ENCODE peak calls at places on chromosomes 5 and 9, in four cellular contexts. H, C, T and E are unnamed samples.

GRCh38 chr9:112006361-112007020 is 109.9 kb downstream of the UGCG start:
- DNase-seq in H (no peak), T (no peak), C (no peak), E (no peak)

GRCh38 chr9:113589890-113590289 is 126.4 kb downstream of the RGS3 start:
- DNase-seq in H (no peak), T (no peak), C (no peak), E (no peak)

GRCh38 chr9:120901704-120902103 is 24.7 kb upstream of the PHF19 start:
- DNase-seq in T (no peak), C (no peak), H (no peak), E (no peak)

GRCh38 chr5:33810491-33811120 is 81.2 kb downstream of the ADAMTS12 start:
- DNase-seq in C (no peak), T (no peak), H (no peak), E (no peak)

GRCh38 chr9:120891255-120891954 is 14.4 kb upstream of the PHF19 start:
- DNase-seq in H (no peak), T (no peak), C (no peak), E (no peak)

GRCh38 chr5:51380603-51381207 is 2.5 kb upstream of the ISL1 start:
- DNase-seq in H (no peak), T (peak; percentile 32), C (no peak), E (no peak)

GRCh38 chr5:38466444-38467189 is 89.8 kb downstream of the LIFR start:
- DNase-seq in H (no peak), T (no peak), C (peak; percentile 97), E (no peak)

GRCh38 chr5:107005653-107006052 is 665.1 kb downstream of the EFNA5 start:
- DNase-seq in T (no peak), C (no peak), H (no peak), E (no peak)

GRCh38 chr5:1321576-1321975 is 23.3 kb downstream of the CLPTM1L start:
- DNase-seq in H (no peak), T (no peak), C (peak; percentile 50), E (peak; percentile 12)

GRCh38 chr9:131738838-131739191 is 1.1 kb downstream of the RAPGEF1 start:
- DNase-seq in C (no peak), T (peak; percentile 46), H (no peak), E (no peak)

GRCh38 chr5:41252036-41252435 is 38.7 kb upstream of the C6 start:
- DNase-seq in T (no peak), C (no peak), H (no peak), E (no peak)

GRCh38 chr9:129626079-129626943 is at the start of gene NTMT1:
- DNase-seq in C (peak; percentile 91), H (peak; percentile 96), T (peak; percentile 84), E (peak; percentile 92)

GRCh38 chr9:136640176-136641086 is 22.3 kb upstream of the EGFL7 start:
- DNase-seq in T (no peak), C (no peak), H (no peak), E (no peak)

GRCh38 chr9:122940603-122941559 is at the start of gene RABGAP1:
- DNase-seq in H (peak; percentile 100), T (peak; percentile 100), C (peak; percentile 99), E (peak; percentile 95)

DNA sequence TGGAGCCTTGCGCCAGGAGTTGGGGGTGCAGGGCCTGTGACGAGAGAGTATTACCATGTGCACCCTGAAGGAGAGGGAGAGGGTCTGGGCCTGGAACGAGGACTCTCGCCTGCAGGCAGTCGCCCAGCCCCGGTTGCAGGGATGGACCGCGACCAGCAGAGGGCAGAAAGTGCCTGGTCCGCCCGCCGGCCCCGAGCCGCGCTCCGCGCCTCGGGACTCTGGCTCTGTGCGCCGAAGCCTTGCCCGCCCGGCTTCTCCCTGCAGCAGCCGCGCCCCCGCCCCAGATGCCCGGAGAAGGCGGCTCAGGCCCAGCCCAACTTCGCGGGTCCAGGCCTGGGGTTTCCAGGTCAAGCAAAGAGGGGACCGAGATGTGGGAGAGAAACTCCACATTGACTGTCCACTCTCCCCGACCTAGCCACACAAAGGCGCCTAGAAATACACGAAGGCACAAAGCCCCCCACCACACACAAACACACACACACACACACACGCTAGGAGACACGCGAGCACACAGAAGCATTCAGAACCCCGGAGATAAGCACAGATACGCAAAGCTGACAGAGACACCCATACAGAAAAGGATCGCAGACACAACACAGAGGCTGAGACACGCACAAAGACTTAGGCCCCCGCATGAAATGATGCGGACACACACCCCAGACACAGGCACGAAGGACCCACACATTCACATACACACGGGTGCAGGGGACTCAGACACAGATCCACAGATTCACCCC is 2.0 kb upstream of the LMX1B start:
- DNase-seq in T (peak; percentile 94), H (peak; percentile 93), C (no peak), E (peak; percentile 73)
- TF ChIP-seq CTCF in T (peak; percentile 81), H (peak; percentile 84), C (peak; percentile 81), E (peak; percentile 91)

GRCh38 chr5:122458278-122458872 is 146.3 kb downstream of the SNCAIP start:
- DNase-seq in T (peak; percentile 24), H (no peak), C (no peak), E (no peak)
- TF ChIP-seq CTCF in T (peak; percentile 53), H (peak; percentile 39), C (no peak), E (no peak)

GRCh38 chr5:148912714-148913398 is 86.4 kb downstream of the ADRB2 start:
- DNase-seq in H (no peak), C (no peak), T (peak; percentile 55), E (no peak)
- TF ChIP-seq CTCF in H (no peak), C (no peak), T (peak; percentile 0), E (no peak)

DNA sequence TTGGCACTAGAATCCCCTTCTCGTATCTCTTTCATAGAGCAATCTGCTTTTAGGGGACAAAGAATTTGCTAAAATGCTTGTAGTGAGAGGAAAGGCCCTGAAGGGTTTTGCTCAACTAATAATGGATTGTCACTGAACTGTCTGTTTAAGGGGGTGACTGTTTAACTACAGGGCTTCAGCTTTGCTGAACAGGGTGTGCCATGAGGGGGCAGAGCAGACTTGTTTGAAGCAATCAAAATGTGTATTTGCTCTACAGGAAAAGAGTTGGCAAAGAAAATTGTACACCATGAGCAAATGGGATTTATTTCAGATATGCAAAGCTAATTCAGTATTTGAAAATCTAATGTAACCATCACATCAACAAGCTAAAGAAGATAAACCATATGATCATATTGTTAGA is 154.3 kb downstream of the GABRG2 start:
- DNase-seq in T (no peak), H (no peak), C (no peak), E (no peak)
- TF ChIP-seq CTCF in T (no peak), H (no peak), C (no peak), E (no peak)

GRCh38 chr9:35656841-35657326 is 935 bp downstream of the RMRP start:
- DNase-seq in C (no peak), H (no peak), T (no peak), E (no peak)

GRCh38 chr9:35656340-35656739 is 1.5 kb downstream of the RMRP start:
- DNase-seq in H (no peak), T (no peak), C (no peak), E (no peak)

GRCh38 chr9:35658144-35658893 is at the start of gene CCDC107:
- DNase-seq in C (no peak), H (peak; percentile 96), T (peak; percentile 84), E (peak; percentile 88)

GRCh38 chr9:35658894-35659220 is 765 bp downstream of the CCDC107 start:
- DNase-seq in H (no peak), C (no peak), T (no peak), E (no peak)

GRCh38 chr9:35657327-35658143 is at the start of gene RMRP:
- DNase-seq in C (peak; percentile 99), H (peak; percentile 98), T (peak; percentile 96), E (peak; percentile 74)
- TF ChIP-seq CTCF in C (no peak), H (peak; percentile 22), T (no peak), E (no peak)

GRCh38 chr5:134403951-134404350 is 7.7 kb downstream of the CDKN2AIPNL start:
- DNase-seq in C (no peak), T (no peak), H (no peak), E (no peak)
- TF ChIP-seq CTCF in C (no peak), T (no peak), H (no peak), E (no peak)

DNA sequence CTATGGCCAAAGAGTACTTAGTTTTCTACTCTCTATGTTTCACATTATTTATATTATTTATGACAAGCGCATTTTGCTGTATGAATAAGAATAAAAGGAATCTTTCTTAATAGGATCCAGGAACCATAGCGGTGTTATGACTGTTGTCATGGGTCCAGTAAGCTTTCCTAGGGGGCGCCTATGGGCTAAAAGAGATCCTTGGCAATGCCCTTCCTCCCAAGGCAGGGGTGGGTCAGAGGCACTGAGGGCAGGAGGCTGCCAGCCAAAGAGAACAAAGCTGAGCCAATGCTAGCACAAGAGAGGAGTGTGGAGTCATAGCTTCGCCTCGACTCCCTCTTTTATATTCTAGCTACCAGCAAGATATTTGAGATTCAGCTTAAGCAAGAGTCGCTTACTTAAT is 98.4 kb upstream of the GNAQ start:
- DNase-seq in T (peak; percentile 68), C (no peak), H (no peak), E (no peak)
- TF ChIP-seq CTCF in T (peak; percentile 32), C (no peak), H (no peak), E (no peak)